ENCODE peak calls at places on chromosome 16, in four cellular contexts. N is RWPE1, J is fibroblast of lung, G is Peyer's patch. K is an unnamed sample.

GRCh38 chr16:4032768-4033167 is 83.5 kb downstream of the ADCY9 start:
- DNase-seq in N (no peak), J (peak; percentile 34), G (no peak), K (no peak)

GRCh38 chr16:11613381-11614303 is 26.9 kb upstream of the LITAF start:
- DNase-seq in N (peak; percentile 90), J (peak; percentile 64), G (peak; percentile 78), K (no peak)

GRCh38 chr16:54128629-54129230 is 157.9 kb downstream of the IRX3 start:
- DNase-seq in N (no peak), J (no peak), G (no peak), K (no peak)

GRCh38 chr16:80503144-80503543 is 37.6 kb upstream of the DYNLRB2 start:
- DNase-seq in N (no peak), J (no peak), G (no peak), K (no peak)

GRCh38 chr16:3861808-3862451 is 18.6 kb downstream of the CREBBP start:
- DNase-seq in N (peak; percentile 32), J (no peak), G (no peak), K (no peak)

GRCh38 chr16:68987734-68988457 is 117.6 kb upstream of the HAS3 start:
- DNase-seq in N (no peak), J (no peak), G (no peak), K (no peak)

GRCh38 chr16:85612801-85613608 is at the start of gene GSE1:
- DNase-seq in N (peak; percentile 92), J (peak; percentile 80), G (peak; percentile 84), K (peak; percentile 63)

GRCh38 chr16:54928421-54929089 is 2.1 kb upstream of the IRX5 start:
- DNase-seq in N (peak; percentile 40), J (no peak), G (no peak), K (no peak)

GRCh38 chr16:5504028-5504758 is 406.6 kb upstream of the EEF2KMT start:
- DNase-seq in N (no peak), J (no peak), G (no peak), K (no peak)

GRCh38 chr16:69820926-69821541 is 58.9 kb downstream of the WWP2 start:
- DNase-seq in N (no peak), J (peak; percentile 66), G (no peak), K (no peak)

GRCh38 chr16:86642084-86642483 is 63.7 kb downstream of the FOXL1 start:
- DNase-seq in N (no peak), J (no peak), G (no peak), K (no peak)

GRCh38 chr16:27461483-27462171 is 59.7 kb downstream of the IL21R start:
- DNase-seq in N (no peak), J (peak; percentile 37), G (no peak), K (no peak)

GRCh38 chr16:88202207-88202745 is 180.5 kb upstream of the ZNF469 start:
- DNase-seq in N (no peak), J (no peak), G (no peak), K (no peak)

GRCh38 chr16:65737831-65738230 is 616.0 kb upstream of the CDH11 start:
- DNase-seq in N (no peak), J (no peak), G (no peak), K (no peak)

GRCh38 chr16:26859086-26859485 is 207.6 kb upstream of the C16orf82 start:
- DNase-seq in N (no peak), J (no peak), G (no peak), K (no peak)

GRCh38 chr16:90046971-90047713 is 27.9 kb upstream of the DBNDD1 start:
- DNase-seq in N (no peak), J (peak; percentile 68), G (no peak), K (no peak)

GRCh38 chr16:14572535-14572934 is 57.5 kb downstream of the PARN start:
- DNase-seq in N (no peak), J (no peak), G (no peak), K (no peak)

GRCh38 chr16:86990451-86990850 is 326.7 kb downstream of the C16orf95 start:
- DNase-seq in N (no peak), J (no peak), G (no peak), K (no peak)

GRCh38 chr16:84482001-84482891 is 22.2 kb downstream of the MEAK7 start:
- DNase-seq in N (no peak), J (no peak), G (peak; percentile 9), K (no peak)

GRCh38 chr16:52993179-52993578 is 59.5 kb downstream of the CHD9NB start:
- DNase-seq in N (no peak), J (no peak), G (no peak), K (no peak)

GRCh38 chr16:88437367-88437964 is 15.6 kb upstream of the ZFPM1 start:
- DNase-seq in N (peak; percentile 70), J (peak; percentile 26), G (peak; percentile 55), K (peak; percentile 71)

GRCh38 chr16:67199011-67199807 is at the start of gene ELMO3:
- DNase-seq in N (peak; percentile 89), J (no peak), G (no peak), K (no peak)
- TF ChIP-seq CTCF in N (peak; percentile 71), J (peak; percentile 36), G (peak; percentile 68), K (no peak)

GRCh38 chr16:75647492-75648264 is at the start of the genes KARS1 and TERF2IP:
- DNase-seq in N (peak; percentile 95), J (peak; percentile 92), G (peak; percentile 92), K (peak; percentile 92)
- TF ChIP-seq CTCF in N (no peak), J (no peak), G (no peak), K (no peak)

DNA sequence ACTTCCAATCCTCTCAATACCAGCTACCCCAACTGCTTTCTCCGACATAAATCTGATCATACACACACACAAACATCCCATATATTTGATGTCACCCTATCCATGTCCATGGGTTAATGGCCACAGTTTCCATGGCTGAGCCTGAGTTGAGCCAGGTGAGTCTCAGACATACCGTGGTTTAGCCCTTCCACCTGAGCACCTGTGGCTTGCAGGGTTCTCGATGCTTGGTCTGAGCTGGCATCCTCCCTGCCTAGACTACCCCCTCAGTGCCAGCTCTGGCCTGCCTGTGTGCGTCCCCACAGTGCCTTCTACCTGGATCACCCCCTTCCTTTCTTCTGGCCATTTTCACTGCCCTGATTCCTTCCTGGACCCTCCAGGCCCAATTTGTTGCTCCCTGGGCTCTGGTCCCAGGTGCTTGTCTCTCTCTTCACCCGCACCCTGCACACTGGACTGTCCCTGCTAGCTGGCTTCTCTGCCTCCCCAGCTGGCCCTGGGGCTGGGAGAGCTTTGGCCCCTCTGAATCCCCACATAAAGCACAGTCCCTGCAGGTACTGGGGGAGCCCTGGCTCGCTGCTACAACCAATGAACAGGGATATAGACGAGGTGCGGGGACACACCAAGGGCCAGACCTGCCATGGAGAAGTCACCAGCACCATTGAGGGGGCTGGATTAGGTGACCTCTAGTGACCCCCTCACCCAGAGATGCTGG is 7.4 kb downstream of the ELMO3 start:
- DNase-seq in N (no peak), J (no peak), G (no peak), K (no peak)
- TF ChIP-seq CTCF in N (no peak), J (no peak), G (no peak), K (no peak)

DNA sequence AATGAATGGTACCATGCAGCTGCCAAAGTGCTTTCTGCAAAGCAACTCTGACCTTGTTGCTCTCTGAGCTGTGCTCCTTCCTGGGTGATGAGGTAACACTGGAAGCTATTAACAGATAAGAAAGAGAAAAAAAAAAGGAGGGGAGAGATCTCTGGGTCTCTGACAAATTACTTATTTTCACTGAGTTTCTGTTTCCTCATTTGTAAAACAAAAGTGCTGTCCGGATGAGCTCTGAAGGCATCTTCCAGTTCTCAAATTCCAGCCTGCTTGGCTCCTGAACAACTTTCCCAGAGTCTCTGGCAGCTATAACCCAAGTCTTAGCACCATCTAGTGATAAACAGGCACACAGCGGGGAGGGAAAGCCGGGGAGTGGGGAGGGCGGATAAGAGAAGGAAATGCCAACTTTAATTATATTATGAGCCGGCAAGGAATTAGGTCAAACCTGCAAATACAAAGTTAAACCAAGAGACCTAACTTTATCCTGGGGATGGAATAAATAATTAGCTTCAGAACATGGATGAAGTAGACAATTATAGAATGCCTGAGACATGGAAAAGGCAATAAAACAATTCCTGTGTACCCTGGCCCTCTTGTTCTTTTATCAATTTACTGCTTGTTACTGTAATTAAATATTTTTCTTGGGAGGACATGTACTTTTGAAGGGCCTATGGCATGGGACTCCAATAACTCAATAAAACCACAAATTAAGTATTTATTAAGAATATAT is 61.3 kb upstream of the KIFC3 start:
- DNase-seq in N (peak; percentile 79), J (peak; percentile 80), G (no peak), K (no peak)
- TF ChIP-seq CTCF in N (peak; percentile 82), J (peak; percentile 74), G (peak; percentile 71), K (no peak)

GRCh38 chr16:71609066-71609465 is 16.9 kb upstream of the MARVELD3 start:
- DNase-seq in N (no peak), J (no peak), G (no peak), K (no peak)
- TF ChIP-seq CTCF in N (no peak), J (no peak), G (no peak), K (no peak)

DNA sequence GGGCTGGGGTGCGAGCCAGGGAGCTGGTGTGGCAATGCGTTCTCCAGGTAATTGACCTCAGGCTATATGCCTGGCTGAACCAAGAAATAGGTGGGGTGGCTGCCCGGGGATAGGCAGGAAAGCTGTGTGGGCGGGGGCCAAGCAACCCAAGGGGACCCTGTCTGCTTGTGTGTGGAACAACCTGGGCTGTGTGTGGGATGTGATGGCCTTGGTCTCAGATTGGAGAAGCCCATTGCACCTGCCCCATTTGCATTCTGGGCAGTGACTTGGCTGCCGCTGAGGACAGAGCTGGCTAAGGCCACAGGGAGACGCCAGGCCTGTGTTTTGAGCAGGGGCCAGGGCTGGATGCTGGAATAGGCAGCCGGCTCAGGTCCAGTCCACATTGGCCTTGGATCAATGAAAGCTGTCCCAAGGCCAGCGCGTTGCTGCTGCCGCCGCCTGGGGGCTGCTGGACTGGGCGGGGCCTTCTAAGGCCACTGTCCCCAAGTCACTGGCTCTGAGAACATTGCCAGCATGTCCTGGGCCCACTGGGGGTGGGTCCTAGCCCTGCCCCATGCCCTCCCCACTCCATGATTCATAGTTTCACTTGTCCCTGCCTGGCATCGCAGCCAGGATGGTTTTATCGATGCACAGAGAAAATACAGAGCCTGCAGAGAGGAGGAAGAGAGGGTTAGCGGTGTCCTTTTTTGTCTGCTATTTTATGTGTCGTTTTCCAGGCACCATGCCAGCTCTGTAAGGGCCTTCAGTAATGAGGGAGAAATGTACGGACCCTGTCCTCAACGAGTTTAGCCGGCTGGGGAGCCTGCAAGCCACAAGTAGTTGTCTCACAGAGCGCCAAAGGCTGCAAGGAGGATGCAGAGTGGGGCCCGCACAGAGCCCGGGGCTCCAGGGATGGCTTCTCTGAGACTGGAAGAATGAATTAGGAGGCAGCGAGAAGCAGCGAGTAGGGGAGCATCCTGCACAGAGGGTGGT is 43.9 kb downstream of the NKD1 start:
- DNase-seq in N (no peak), J (no peak), G (no peak), K (no peak)
- TF ChIP-seq CTCF in N (no peak), J (no peak), G (no peak), K (no peak)

K was measured in activated B cell treated with CpG ODN at 0.5 μM for 24 hours.